ENCODE peak calls at places on chromosomes 6 and 20, in seven cellular contexts. One of them, this sample, is unnamed.

GRCh38 chr6:165571068-165571682 is 91.9 kb downstream of the PDE10A start:
- DNase-seq in fibroblast of lung: peak; percentile 69
- DNase-seq in ELF-1: no peak
- DNase-seq in KBM-7: no peak
- DNase-seq in EL: no peak
- DNase-seq in activated CD4-positive, alpha-beta T cell treated with anti-CD3 and anti-CD28 coated beads for 36 hours: no peak
- DNase-seq in coronary artery: no peak
- DNase-seq in this sample: no peak

GRCh38 chr6:161564951-161565350 is 291.1 kb upstream of the AGPAT4 start:
- DNase-seq in fibroblast of lung: no peak
- DNase-seq in ELF-1: no peak
- DNase-seq in KBM-7: no peak
- DNase-seq in EL: no peak
- DNase-seq in activated CD4-positive, alpha-beta T cell treated with anti-CD3 and anti-CD28 coated beads for 36 hours: no peak
- DNase-seq in coronary artery: no peak
- DNase-seq in this sample: no peak

GRCh38 chr6:114467931-114468330 is 125.1 kb upstream of the HS3ST5 start:
- DNase-seq in fibroblast of lung: peak; percentile 10
- DNase-seq in ELF-1: no peak
- DNase-seq in KBM-7: no peak
- DNase-seq in EL: no peak
- DNase-seq in activated CD4-positive, alpha-beta T cell treated with anti-CD3 and anti-CD28 coated beads for 36 hours: no peak
- DNase-seq in coronary artery: no peak
- DNase-seq in this sample: no peak

GRCh38 chr6:160128879-160129516 is 7.4 kb downstream of the SLC22A1 start:
- DNase-seq in fibroblast of lung: no peak
- DNase-seq in ELF-1: no peak
- DNase-seq in KBM-7: no peak
- DNase-seq in EL: no peak
- DNase-seq in activated CD4-positive, alpha-beta T cell treated with anti-CD3 and anti-CD28 coated beads for 36 hours: no peak
- DNase-seq in coronary artery: peak; percentile 40
- DNase-seq in this sample: no peak

GRCh38 chr6:63493557-63493956 is 78.7 kb upstream of the LOC128125822 start:
- DNase-seq in fibroblast of lung: no peak
- DNase-seq in ELF-1: no peak
- DNase-seq in KBM-7: no peak
- DNase-seq in EL: no peak
- DNase-seq in activated CD4-positive, alpha-beta T cell treated with anti-CD3 and anti-CD28 coated beads for 36 hours: no peak
- DNase-seq in coronary artery: no peak
- DNase-seq in this sample: no peak

GRCh38 chr6:118912646-118913045 is 18.7 kb downstream of the ASF1A start:
- DNase-seq in fibroblast of lung: no peak
- DNase-seq in ELF-1: no peak
- DNase-seq in KBM-7: no peak
- DNase-seq in EL: no peak
- DNase-seq in activated CD4-positive, alpha-beta T cell treated with anti-CD3 and anti-CD28 coated beads for 36 hours: no peak
- DNase-seq in coronary artery: no peak
- DNase-seq in this sample: no peak

GRCh38 chr6:10309826-10310405 is 105.0 kb downstream of the TFAP2A start:
- DNase-seq in fibroblast of lung: peak; percentile 41
- DNase-seq in ELF-1: peak; percentile 14
- DNase-seq in KBM-7: no peak
- DNase-seq in EL: no peak
- DNase-seq in activated CD4-positive, alpha-beta T cell treated with anti-CD3 and anti-CD28 coated beads for 36 hours: no peak
- DNase-seq in coronary artery: no peak
- DNase-seq in this sample: no peak

GRCh38 chr6:70686548-70687133 is 19.0 kb downstream of the SMAP1 start:
- DNase-seq in fibroblast of lung: peak; percentile 21
- DNase-seq in ELF-1: no peak
- DNase-seq in KBM-7: peak; percentile 48
- DNase-seq in EL: peak; percentile 45
- DNase-seq in activated CD4-positive, alpha-beta T cell treated with anti-CD3 and anti-CD28 coated beads for 36 hours: no peak
- DNase-seq in coronary artery: no peak
- DNase-seq in this sample: no peak

GRCh38 chr6:138691595-138692057 is 81.9 kb upstream of the CCDC28A start:
- DNase-seq in fibroblast of lung: peak; percentile 91
- DNase-seq in ELF-1: peak; percentile 66
- DNase-seq in KBM-7: no peak
- DNase-seq in EL: peak; percentile 65
- DNase-seq in activated CD4-positive, alpha-beta T cell treated with anti-CD3 and anti-CD28 coated beads for 36 hours: no peak
- DNase-seq in coronary artery: no peak
- DNase-seq in this sample: no peak

GRCh38 chr6:41691426-41692079 is 43.9 kb downstream of the TFEB start:
- DNase-seq in fibroblast of lung: no peak
- DNase-seq in ELF-1: peak; percentile 54
- DNase-seq in KBM-7: no peak
- DNase-seq in EL: no peak
- DNase-seq in activated CD4-positive, alpha-beta T cell treated with anti-CD3 and anti-CD28 coated beads for 36 hours: no peak
- DNase-seq in coronary artery: no peak
- DNase-seq in this sample: no peak

GRCh38 chr6:160949531-160949930 is 42.0 kb upstream of the MAP3K4 start:
- DNase-seq in fibroblast of lung: no peak
- DNase-seq in ELF-1: no peak
- DNase-seq in KBM-7: no peak
- DNase-seq in EL: no peak
- DNase-seq in activated CD4-positive, alpha-beta T cell treated with anti-CD3 and anti-CD28 coated beads for 36 hours: no peak
- DNase-seq in coronary artery: no peak
- DNase-seq in this sample: no peak

GRCh38 chr6:109834131-109834530 is 143.0 kb downstream of the FIG4 start:
- DNase-seq in fibroblast of lung: peak; percentile 6
- DNase-seq in ELF-1: no peak
- DNase-seq in KBM-7: no peak
- DNase-seq in EL: no peak
- DNase-seq in activated CD4-positive, alpha-beta T cell treated with anti-CD3 and anti-CD28 coated beads for 36 hours: no peak
- DNase-seq in coronary artery: no peak
- DNase-seq in this sample: no peak

GRCh38 chr20:57622579-57623381 is 2.6 kb upstream of the ZBP1 start:
- DNase-seq in fibroblast of lung: peak; percentile 79
- DNase-seq in ELF-1: peak; percentile 71
- DNase-seq in KBM-7: peak; percentile 28
- DNase-seq in EL: peak; percentile 48
- DNase-seq in activated CD4-positive, alpha-beta T cell treated with anti-CD3 and anti-CD28 coated beads for 36 hours: peak; percentile 86
- DNase-seq in coronary artery: peak; percentile 59
- DNase-seq in this sample: peak; percentile 55

GRCh38 chr6:170249817-170250216 is 41.1 kb downstream of the DLL1 start:
- DNase-seq in fibroblast of lung: no peak
- DNase-seq in ELF-1: no peak
- DNase-seq in KBM-7: no peak
- DNase-seq in EL: no peak
- DNase-seq in activated CD4-positive, alpha-beta T cell treated with anti-CD3 and anti-CD28 coated beads for 36 hours: no peak
- DNase-seq in coronary artery: no peak
- DNase-seq in this sample: no peak

GRCh38 chr20:63738687-63739128 is 868 bp upstream of the SLC2A4RG start:
- DNase-seq in fibroblast of lung: peak; percentile 16
- DNase-seq in ELF-1: peak; percentile 82
- DNase-seq in KBM-7: no peak
- DNase-seq in EL: no peak
- DNase-seq in activated CD4-positive, alpha-beta T cell treated with anti-CD3 and anti-CD28 coated beads for 36 hours: peak; percentile 61
- DNase-seq in coronary artery: no peak
- DNase-seq in this sample: no peak

GRCh38 chr6:3534599-3534998 is 77.7 kb upstream of the SLC22A23 start:
- DNase-seq in fibroblast of lung: peak; percentile 35
- DNase-seq in ELF-1: no peak
- DNase-seq in KBM-7: no peak
- DNase-seq in EL: peak; percentile 77
- DNase-seq in activated CD4-positive, alpha-beta T cell treated with anti-CD3 and anti-CD28 coated beads for 36 hours: no peak
- DNase-seq in coronary artery: peak; percentile 19
- DNase-seq in this sample: no peak

GRCh38 chr6:46042355-46042999 is 26.8 kb upstream of the CLIC5 start:
- DNase-seq in fibroblast of lung: peak; percentile 34
- DNase-seq in ELF-1: peak; percentile 67
- DNase-seq in KBM-7: peak; percentile 60
- DNase-seq in EL: peak; percentile 48
- DNase-seq in activated CD4-positive, alpha-beta T cell treated with anti-CD3 and anti-CD28 coated beads for 36 hours: peak; percentile 18
- DNase-seq in coronary artery: no peak
- DNase-seq in this sample: peak; percentile 4

GRCh38 chr20:40865095-40865494 is 163.5 kb upstream of the TOP1 start:
- DNase-seq in fibroblast of lung: no peak
- DNase-seq in ELF-1: no peak
- DNase-seq in KBM-7: no peak
- DNase-seq in EL: no peak
- DNase-seq in activated CD4-positive, alpha-beta T cell treated with anti-CD3 and anti-CD28 coated beads for 36 hours: no peak
- DNase-seq in coronary artery: no peak
- DNase-seq in this sample: no peak

GRCh38 chr20:10167594-10167993 is 51.0 kb upstream of the SNAP25 start:
- DNase-seq in fibroblast of lung: no peak
- DNase-seq in ELF-1: no peak
- DNase-seq in KBM-7: no peak
- DNase-seq in EL: no peak
- DNase-seq in activated CD4-positive, alpha-beta T cell treated with anti-CD3 and anti-CD28 coated beads for 36 hours: no peak
- DNase-seq in coronary artery: no peak
- DNase-seq in this sample: no peak

GRCh38 chr6:130223508-130223907 is 757 bp upstream of the SAMD3 start:
- DNase-seq in fibroblast of lung: no peak
- DNase-seq in ELF-1: no peak
- DNase-seq in KBM-7: no peak
- DNase-seq in EL: peak; percentile 23
- DNase-seq in activated CD4-positive, alpha-beta T cell treated with anti-CD3 and anti-CD28 coated beads for 36 hours: peak; percentile 82
- DNase-seq in coronary artery: no peak
- DNase-seq in this sample: peak; percentile 23

GRCh38 chr6:4220619-4221018 is 85.2 kb upstream of the ECI2 start:
- DNase-seq in fibroblast of lung: no peak
- DNase-seq in ELF-1: no peak
- DNase-seq in KBM-7: no peak
- DNase-seq in EL: no peak
- DNase-seq in activated CD4-positive, alpha-beta T cell treated with anti-CD3 and anti-CD28 coated beads for 36 hours: no peak
- DNase-seq in coronary artery: no peak
- DNase-seq in this sample: no peak

GRCh38 chr6:37256692-37257319 is 766 bp upstream of the TBC1D22B start:
- DNase-seq in fibroblast of lung: no peak
- DNase-seq in ELF-1: no peak
- DNase-seq in KBM-7: no peak
- DNase-seq in EL: peak; percentile 33
- DNase-seq in activated CD4-positive, alpha-beta T cell treated with anti-CD3 and anti-CD28 coated beads for 36 hours: no peak
- DNase-seq in coronary artery: no peak
- DNase-seq in this sample: no peak

GRCh38 chr20:60254901-60255411 is 296.7 kb downstream of the CDH26 start:
- DNase-seq in fibroblast of lung: peak; percentile 64
- DNase-seq in ELF-1: no peak
- DNase-seq in KBM-7: no peak
- DNase-seq in EL: peak; percentile 91
- DNase-seq in activated CD4-positive, alpha-beta T cell treated with anti-CD3 and anti-CD28 coated beads for 36 hours: no peak
- DNase-seq in coronary artery: no peak
- DNase-seq in this sample: no peak

GRCh38 chr6:156866181-156866862 is 89.1 kb downstream of the ARID1B start:
- DNase-seq in fibroblast of lung: peak; percentile 74
- DNase-seq in ELF-1: no peak
- DNase-seq in KBM-7: no peak
- DNase-seq in EL: peak; percentile 64
- DNase-seq in activated CD4-positive, alpha-beta T cell treated with anti-CD3 and anti-CD28 coated beads for 36 hours: peak; percentile 65
- DNase-seq in coronary artery: no peak
- DNase-seq in this sample: no peak

GRCh38 chr6:135251416-135251815 is 70.3 kb downstream of the MYB start:
- DNase-seq in fibroblast of lung: no peak
- DNase-seq in ELF-1: peak; percentile 26
- DNase-seq in KBM-7: no peak
- DNase-seq in EL: no peak
- DNase-seq in activated CD4-positive, alpha-beta T cell treated with anti-CD3 and anti-CD28 coated beads for 36 hours: no peak
- DNase-seq in coronary artery: no peak
- DNase-seq in this sample: no peak

GRCh38 chr6:4901256-4902061 is 102.4 kb downstream of the RPP40 start:
- DNase-seq in fibroblast of lung: no peak
- DNase-seq in ELF-1: no peak
- DNase-seq in KBM-7: peak; percentile 8
- DNase-seq in EL: no peak
- DNase-seq in activated CD4-positive, alpha-beta T cell treated with anti-CD3 and anti-CD28 coated beads for 36 hours: no peak
- DNase-seq in coronary artery: no peak
- DNase-seq in this sample: no peak

GRCh38 chr6:44661221-44661609 is 273.7 kb downstream of the CDC5L start:
- DNase-seq in fibroblast of lung: peak; percentile 95
- DNase-seq in ELF-1: peak; percentile 24
- DNase-seq in KBM-7: no peak
- DNase-seq in EL: peak; percentile 96
- DNase-seq in activated CD4-positive, alpha-beta T cell treated with anti-CD3 and anti-CD28 coated beads for 36 hours: no peak
- DNase-seq in coronary artery: no peak
- DNase-seq in this sample: no peak

GRCh38 chr6:160347259-160348208 is 644 bp upstream of the SLC22A3 start:
- DNase-seq in fibroblast of lung: no peak
- DNase-seq in ELF-1: peak; percentile 24
- DNase-seq in KBM-7: no peak
- DNase-seq in EL: no peak
- DNase-seq in activated CD4-positive, alpha-beta T cell treated with anti-CD3 and anti-CD28 coated beads for 36 hours: no peak
- DNase-seq in coronary artery: no peak
- DNase-seq in this sample: no peak

GRCh38 chr20:25361287-25361683 is 29.4 kb downstream of the ABHD12 start:
- DNase-seq in fibroblast of lung: peak; percentile 72
- DNase-seq in ELF-1: no peak
- DNase-seq in KBM-7: no peak
- DNase-seq in EL: peak; percentile 59
- DNase-seq in activated CD4-positive, alpha-beta T cell treated with anti-CD3 and anti-CD28 coated beads for 36 hours: no peak
- DNase-seq in coronary artery: no peak
- DNase-seq in this sample: no peak

GRCh38 chr6:137395316-137395715 is 98.9 kb downstream of the OLIG3 start:
- DNase-seq in fibroblast of lung: no peak
- DNase-seq in ELF-1: no peak
- DNase-seq in KBM-7: no peak
- DNase-seq in EL: no peak
- DNase-seq in activated CD4-positive, alpha-beta T cell treated with anti-CD3 and anti-CD28 coated beads for 36 hours: no peak
- DNase-seq in coronary artery: no peak
- DNase-seq in this sample: no peak

GRCh38 chr6:32290886-32291450 is 67.1 kb upstream of the NOTCH4 start:
- DNase-seq in fibroblast of lung: no peak
- DNase-seq in ELF-1: no peak
- DNase-seq in KBM-7: no peak
- DNase-seq in EL: no peak
- DNase-seq in activated CD4-positive, alpha-beta T cell treated with anti-CD3 and anti-CD28 coated beads for 36 hours: no peak
- DNase-seq in coronary artery: no peak
- DNase-seq in this sample: no peak

GRCh38 chr20:20549699-20550098 is 162.7 kb downstream of the RALGAPA2 start:
- DNase-seq in fibroblast of lung: peak; percentile 73
- DNase-seq in ELF-1: no peak
- DNase-seq in KBM-7: no peak
- DNase-seq in EL: peak; percentile 85
- DNase-seq in activated CD4-positive, alpha-beta T cell treated with anti-CD3 and anti-CD28 coated beads for 36 hours: no peak
- DNase-seq in coronary artery: no peak
- DNase-seq in this sample: no peak